ENCODE peak calls at places on chromosome 12, in four cellular contexts. X is HepG2, Q is IMR-90, A is K562. P is an unnamed sample.

GRCh38 chr12:130715996-130716917 is at the start of gene RIMBP2:
- DNase-seq in Q (peak; percentile 1), A (no peak), X (no peak), P (no peak)

GRCh38 chr12:117506333-117506732 is 144.9 kb upstream of the NOS1 start:
- DNase-seq in A (no peak), Q (no peak), X (no peak), P (no peak)

GRCh38 chr12:105822131-105823103 is 316.3 kb downstream of the NUAK1 start:
- DNase-seq in A (no peak), X (no peak), Q (no peak), P (no peak)

GRCh38 chr12:92898755-92899154 is 30.3 kb downstream of the EEA1 start:
- DNase-seq in A (no peak), Q (peak; percentile 10), X (no peak), P (peak; percentile 4)

GRCh38 chr12:47828967-47829482 is 9.3 kb upstream of the HDAC7 start:
- DNase-seq in A (peak; percentile 89), X (no peak), Q (peak; percentile 59), P (peak; percentile 60)

GRCh38 chr12:13097526-13097925 is 5.9 kb downstream of the GSG1 start:
- DNase-seq in X (no peak), A (no peak), Q (no peak), P (no peak)

GRCh38 chr12:30694971-30695326 is 720 bp downstream of the IPO8 start:
- DNase-seq in A (peak; percentile 11), X (peak; percentile 41), Q (peak; percentile 35), P (peak; percentile 57)

GRCh38 chr12:20423557-20423956 is 55.2 kb downstream of the PDE3A start:
- DNase-seq in A (no peak), Q (no peak), X (no peak), P (no peak)

GRCh38 chr12:121858662-121859572 is at the start of gene HPD:
- DNase-seq in A (no peak), X (peak; percentile 91), Q (peak; percentile 76), P (peak; percentile 51)

GRCh38 chr12:55996201-55996714 is 818 bp upstream of the SUOX start:
- DNase-seq in Q (peak; percentile 62), X (peak; percentile 67), A (peak; percentile 55), P (peak; percentile 77)

GRCh38 chr12:120710805-120711296 is 593 bp downstream of the UNC119B start:
- DNase-seq in A (peak; percentile 59), X (no peak), Q (no peak), P (peak; percentile 43)

GRCh38 chr12:123608192-123608591 is 6.3 kb downstream of the DDX55 start:
- DNase-seq in Q (no peak), X (no peak), A (no peak), P (no peak)

GRCh38 chr12:99043319-99043914 is 398.3 kb downstream of the APAF1 start:
- DNase-seq in X (peak; percentile 45), Q (peak; percentile 64), A (peak; percentile 52), P (peak; percentile 38)
- TF ChIP-seq CTCF in X (peak; percentile 79), Q (peak; percentile 82), A (peak; percentile 69), P (peak; percentile 92)

GRCh38 chr12:71694099-71694820 is 8.4 kb downstream of the TMEM19 start:
- DNase-seq in A (no peak), X (no peak), Q (no peak), P (no peak)
- TF ChIP-seq MAZ in A (no peak), X (no peak), Q (no peak), P (no peak)

DNA sequence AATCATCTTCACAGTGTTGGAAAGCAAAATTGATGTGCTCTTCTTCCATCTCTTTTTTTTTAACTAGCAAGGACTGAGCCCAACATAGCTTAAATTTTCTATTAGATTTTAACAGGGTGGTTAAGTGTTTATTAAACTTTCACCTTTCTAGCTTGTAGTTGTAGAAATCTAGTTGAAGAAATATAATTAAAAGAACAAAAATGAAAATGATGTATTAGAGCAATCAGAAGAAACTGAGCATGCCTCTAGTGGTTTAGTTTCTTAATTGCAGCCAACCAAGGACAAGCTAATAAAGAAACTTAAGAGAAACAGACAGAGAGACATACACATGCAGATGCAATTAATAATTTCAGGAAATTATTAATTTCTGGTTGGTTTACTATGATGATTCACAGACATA is 673.0 kb upstream of the LMO3 start:
- DNase-seq in A (no peak), Q (no peak), X (no peak), P (peak; percentile 4)
- TF ChIP-seq CTCF in A (no peak), Q (no peak), X (no peak), P (peak; percentile 40)

GRCh38 chr12:79187032-79187431 is 322.5 kb downstream of the SYT1 start:
- DNase-seq in A (no peak), X (no peak), Q (no peak), P (no peak)
- TF ChIP-seq MAZ in A (no peak), X (no peak), Q (no peak), P (no peak)

GRCh38 chr12:115466076-115466475 is 782.1 kb upstream of the TBX3 start:
- DNase-seq in A (no peak), Q (no peak), X (no peak), P (no peak)

GRCh38 chr12:115467531-115467930 is 783.6 kb upstream of the TBX3 start:
- DNase-seq in Q (peak; percentile 55), A (no peak), X (no peak), P (no peak)

GRCh38 chr12:115470526-115470925 is 786.6 kb upstream of the TBX3 start:
- DNase-seq in Q (no peak), X (no peak), A (no peak), P (no peak)

GRCh38 chr12:115470977-115471376 is 787.0 kb upstream of the TBX3 start:
- DNase-seq in Q (no peak), A (no peak), X (no peak), P (no peak)

GRCh38 chr12:115468087-115468510 is 784.1 kb upstream of the TBX3 start:
- DNase-seq in A (no peak), Q (peak; percentile 47), X (peak; percentile 88), P (peak; percentile 15)
- TF ChIP-seq CTCF in A (no peak), Q (no peak), X (peak; percentile 90), P (peak; percentile 28)